ENCODE peak calls at places on chromosomes 1 and 21, in ten cellular contexts. One of them, this sample, is unnamed.

GRCh38 chr1:209485167-209485566 is 98.3 kb upstream of the CAMK1G start:
- DNase-seq in frontal cortex: no peak
- DNase-seq in ELF-1: no peak
- DNase-seq in cardiac muscle cell: peak
- DNase-seq in NCI-H1105 treated with DMSO at 0.1 percent for 48 hours: peak
- DNase-seq in BE2C: peak
- DNase-seq in left ventricle myocardium inferior: peak
- DNase-seq in LoVo: peak
- DNase-seq in NCI-H1417 treated with DMSO at 0.1 percent for 48 hours: no peak
- DNase-seq in hepatocyte: peak
- DNase-seq in this sample: peak

GRCh38 chr1:8472668-8473067 is 154.8 kb downstream of the SLC45A1 start:
- DNase-seq in ELF-1: no peak
- DNase-seq in frontal cortex: no peak
- DNase-seq in BE2C: no peak
- DNase-seq in cardiac muscle cell: no peak
- DNase-seq in left ventricle myocardium inferior: no peak
- DNase-seq in NCI-H1417 treated with DMSO at 0.1 percent for 48 hours: no peak
- DNase-seq in LoVo: no peak
- DNase-seq in hepatocyte: no peak
- DNase-seq in NCI-H1105 treated with DMSO at 0.1 percent for 48 hours: no peak
- DNase-seq in this sample: no peak

GRCh38 chr1:70440642-70441391 is 29.7 kb downstream of the CTH start:
- DNase-seq in BE2C: no peak
- DNase-seq in LoVo: no peak
- DNase-seq in frontal cortex: no peak
- DNase-seq in ELF-1: no peak
- DNase-seq in left ventricle myocardium inferior: no peak
- DNase-seq in NCI-H1417 treated with DMSO at 0.1 percent for 48 hours: no peak
- DNase-seq in cardiac muscle cell: no peak
- DNase-seq in hepatocyte: no peak
- DNase-seq in NCI-H1105 treated with DMSO at 0.1 percent for 48 hours: no peak
- DNase-seq in this sample: no peak

GRCh38 chr1:111448482-111448917 is 556 bp downstream of the WDR77 start:
- DNase-seq in frontal cortex: no peak
- DNase-seq in cardiac muscle cell: no peak
- DNase-seq in NCI-H1417 treated with DMSO at 0.1 percent for 48 hours: no peak
- DNase-seq in left ventricle myocardium inferior: no peak
- DNase-seq in NCI-H1105 treated with DMSO at 0.1 percent for 48 hours: no peak
- DNase-seq in BE2C: no peak
- DNase-seq in LoVo: no peak
- DNase-seq in ELF-1: peak
- DNase-seq in hepatocyte: peak
- DNase-seq in this sample: no peak

GRCh38 chr1:165851034-165851658 is 23.7 kb downstream of the UCK2 start:
- DNase-seq in left ventricle myocardium inferior: no peak
- DNase-seq in hepatocyte: no peak
- DNase-seq in LoVo: no peak
- DNase-seq in frontal cortex: no peak
- DNase-seq in cardiac muscle cell: no peak
- DNase-seq in ELF-1: peak
- DNase-seq in NCI-H1417 treated with DMSO at 0.1 percent for 48 hours: no peak
- DNase-seq in NCI-H1105 treated with DMSO at 0.1 percent for 48 hours: no peak
- DNase-seq in BE2C: no peak
- DNase-seq in this sample: no peak

GRCh38 chr1:77900687-77901293 is 12.4 kb downstream of the NEXN start:
- DNase-seq in hepatocyte: peak
- DNase-seq in frontal cortex: no peak
- DNase-seq in BE2C: peak
- DNase-seq in LoVo: peak
- DNase-seq in cardiac muscle cell: peak
- DNase-seq in left ventricle myocardium inferior: no peak
- DNase-seq in ELF-1: peak
- DNase-seq in NCI-H1417 treated with DMSO at 0.1 percent for 48 hours: peak
- DNase-seq in NCI-H1105 treated with DMSO at 0.1 percent for 48 hours: peak
- DNase-seq in this sample: no peak

GRCh38 chr1:172671591-172671990 is 12.7 kb downstream of the FASLG start:
- DNase-seq in BE2C: no peak
- DNase-seq in hepatocyte: peak
- DNase-seq in LoVo: no peak
- DNase-seq in NCI-H1417 treated with DMSO at 0.1 percent for 48 hours: no peak
- DNase-seq in left ventricle myocardium inferior: no peak
- DNase-seq in cardiac muscle cell: peak
- DNase-seq in ELF-1: peak
- DNase-seq in frontal cortex: no peak
- DNase-seq in NCI-H1105 treated with DMSO at 0.1 percent for 48 hours: no peak
- DNase-seq in this sample: no peak

GRCh38 chr21:33510826-33511225 is 19.3 kb upstream of the DNAJC28 start:
- DNase-seq in hepatocyte: no peak
- DNase-seq in LoVo: no peak
- DNase-seq in cardiac muscle cell: no peak
- DNase-seq in BE2C: peak
- DNase-seq in ELF-1: no peak
- DNase-seq in left ventricle myocardium inferior: no peak
- DNase-seq in NCI-H1105 treated with DMSO at 0.1 percent for 48 hours: no peak
- DNase-seq in NCI-H1417 treated with DMSO at 0.1 percent for 48 hours: no peak
- DNase-seq in frontal cortex: no peak
- DNase-seq in this sample: no peak

GRCh38 chr21:14684071-14684470 is 138.0 kb upstream of the SAMSN1 start:
- DNase-seq in left ventricle myocardium inferior: no peak
- DNase-seq in ELF-1: no peak
- DNase-seq in NCI-H1105 treated with DMSO at 0.1 percent for 48 hours: no peak
- DNase-seq in LoVo: no peak
- DNase-seq in NCI-H1417 treated with DMSO at 0.1 percent for 48 hours: no peak
- DNase-seq in hepatocyte: no peak
- DNase-seq in cardiac muscle cell: no peak
- DNase-seq in frontal cortex: no peak
- DNase-seq in BE2C: no peak
- DNase-seq in this sample: no peak

GRCh38 chr1:109649380-109649987 is 6.4 kb upstream of the GSTM4 start:
- DNase-seq in hepatocyte: no peak
- DNase-seq in LoVo: no peak
- DNase-seq in NCI-H1417 treated with DMSO at 0.1 percent for 48 hours: no peak
- DNase-seq in NCI-H1105 treated with DMSO at 0.1 percent for 48 hours: peak
- DNase-seq in frontal cortex: no peak
- DNase-seq in left ventricle myocardium inferior: no peak
- DNase-seq in cardiac muscle cell: peak
- DNase-seq in ELF-1: no peak
- DNase-seq in BE2C: no peak
- DNase-seq in this sample: no peak

GRCh38 chr1:201850053-201850397 is 21.1 kb downstream of the IPO9 start:
- DNase-seq in frontal cortex: no peak
- DNase-seq in cardiac muscle cell: peak
- DNase-seq in NCI-H1417 treated with DMSO at 0.1 percent for 48 hours: no peak
- DNase-seq in ELF-1: no peak
- DNase-seq in LoVo: no peak
- DNase-seq in NCI-H1105 treated with DMSO at 0.1 percent for 48 hours: no peak
- DNase-seq in BE2C: no peak
- DNase-seq in left ventricle myocardium inferior: peak
- DNase-seq in hepatocyte: no peak
- DNase-seq in this sample: no peak

GRCh38 chr1:209823143-209824041 is 4.4 kb upstream of the UTP25 start:
- DNase-seq in hepatocyte: peak
- DNase-seq in ELF-1: no peak
- DNase-seq in NCI-H1417 treated with DMSO at 0.1 percent for 48 hours: no peak
- DNase-seq in LoVo: peak
- DNase-seq in cardiac muscle cell: peak
- DNase-seq in BE2C: no peak
- DNase-seq in NCI-H1105 treated with DMSO at 0.1 percent for 48 hours: peak
- DNase-seq in frontal cortex: no peak
- DNase-seq in left ventricle myocardium inferior: no peak
- DNase-seq in this sample: no peak

GRCh38 chr1:24905979-24906720 is 23.9 kb downstream of the RUNX3 start:
- DNase-seq in ELF-1: no peak
- DNase-seq in frontal cortex: no peak
- DNase-seq in hepatocyte: no peak
- DNase-seq in NCI-H1417 treated with DMSO at 0.1 percent for 48 hours: no peak
- DNase-seq in cardiac muscle cell: no peak
- DNase-seq in left ventricle myocardium inferior: no peak
- DNase-seq in LoVo: no peak
- DNase-seq in BE2C: no peak
- DNase-seq in NCI-H1105 treated with DMSO at 0.1 percent for 48 hours: no peak
- DNase-seq in this sample: no peak

GRCh38 chr1:180815188-180815587 is 97.5 kb upstream of the KIAA1614 start:
- DNase-seq in NCI-H1417 treated with DMSO at 0.1 percent for 48 hours: peak
- DNase-seq in hepatocyte: no peak
- DNase-seq in ELF-1: no peak
- DNase-seq in frontal cortex: no peak
- DNase-seq in NCI-H1105 treated with DMSO at 0.1 percent for 48 hours: peak
- DNase-seq in LoVo: no peak
- DNase-seq in left ventricle myocardium inferior: no peak
- DNase-seq in BE2C: no peak
- DNase-seq in cardiac muscle cell: no peak
- DNase-seq in this sample: no peak

GRCh38 chr1:220818421-220819173 is 31.9 kb downstream of the MTARC1 start:
- DNase-seq in BE2C: peak
- DNase-seq in NCI-H1417 treated with DMSO at 0.1 percent for 48 hours: no peak
- DNase-seq in cardiac muscle cell: peak
- DNase-seq in NCI-H1105 treated with DMSO at 0.1 percent for 48 hours: no peak
- DNase-seq in frontal cortex: no peak
- DNase-seq in left ventricle myocardium inferior: no peak
- DNase-seq in ELF-1: peak
- DNase-seq in hepatocyte: peak
- DNase-seq in LoVo: no peak
- DNase-seq in this sample: no peak

GRCh38 chr1:110593905-110594304 is 12.3 kb downstream of the KCNA2 start:
- DNase-seq in NCI-H1417 treated with DMSO at 0.1 percent for 48 hours: no peak
- DNase-seq in left ventricle myocardium inferior: no peak
- DNase-seq in LoVo: no peak
- DNase-seq in cardiac muscle cell: no peak
- DNase-seq in frontal cortex: no peak
- DNase-seq in ELF-1: no peak
- DNase-seq in hepatocyte: no peak
- DNase-seq in NCI-H1105 treated with DMSO at 0.1 percent for 48 hours: no peak
- DNase-seq in BE2C: no peak
- DNase-seq in this sample: no peak

GRCh38 chr1:161216945-161217712 is 2.0 kb downstream of the FCER1G start:
- DNase-seq in left ventricle myocardium inferior: no peak
- DNase-seq in cardiac muscle cell: peak
- DNase-seq in LoVo: no peak
- DNase-seq in frontal cortex: no peak
- DNase-seq in NCI-H1417 treated with DMSO at 0.1 percent for 48 hours: no peak
- DNase-seq in NCI-H1105 treated with DMSO at 0.1 percent for 48 hours: no peak
- DNase-seq in hepatocyte: no peak
- DNase-seq in ELF-1: no peak
- DNase-seq in BE2C: no peak
- DNase-seq in this sample: peak

GRCh38 chr1:79151006-79151796 is 144.7 kb upstream of the ADGRL4 start:
- DNase-seq in NCI-H1417 treated with DMSO at 0.1 percent for 48 hours: no peak
- DNase-seq in ELF-1: no peak
- DNase-seq in hepatocyte: no peak
- DNase-seq in cardiac muscle cell: peak
- DNase-seq in frontal cortex: no peak
- DNase-seq in BE2C: no peak
- DNase-seq in LoVo: no peak
- DNase-seq in NCI-H1105 treated with DMSO at 0.1 percent for 48 hours: no peak
- DNase-seq in left ventricle myocardium inferior: no peak
- DNase-seq in this sample: no peak

GRCh38 chr1:178275553-178275952 is 181.6 kb downstream of the RASAL2 start:
- DNase-seq in NCI-H1105 treated with DMSO at 0.1 percent for 48 hours: no peak
- DNase-seq in hepatocyte: peak
- DNase-seq in LoVo: no peak
- DNase-seq in frontal cortex: no peak
- DNase-seq in NCI-H1417 treated with DMSO at 0.1 percent for 48 hours: no peak
- DNase-seq in BE2C: no peak
- DNase-seq in left ventricle myocardium inferior: no peak
- DNase-seq in cardiac muscle cell: no peak
- DNase-seq in ELF-1: no peak
- DNase-seq in this sample: no peak

GRCh38 chr21:34989337-34990151 is 59.6 kb downstream of the RUNX1 start:
- DNase-seq in frontal cortex: no peak
- DNase-seq in NCI-H1105 treated with DMSO at 0.1 percent for 48 hours: no peak
- DNase-seq in ELF-1: no peak
- DNase-seq in left ventricle myocardium inferior: no peak
- DNase-seq in BE2C: no peak
- DNase-seq in NCI-H1417 treated with DMSO at 0.1 percent for 48 hours: no peak
- DNase-seq in hepatocyte: no peak
- DNase-seq in LoVo: no peak
- DNase-seq in cardiac muscle cell: no peak
- DNase-seq in this sample: no peak

This sample was measured in right cardiac atrium.